ENCODE peak calls at places on chromosomes 3 and 15, in seven cellular contexts. One of them, this sample, is unnamed.

GRCh38 chr3:124826703-124827102 is 60.5 kb downstream of the ITGB5 start:
- DNase-seq in Panc1: peak; percentile 52
- DNase-seq in stomach: no peak
- DNase-seq in mammary epithelial cell: peak; percentile 77
- DNase-seq in GM23248: peak; percentile 94
- DNase-seq in cardiac muscle cell: peak; percentile 81
- DNase-seq in heart left ventricle: no peak
- DNase-seq in this sample: no peak

GRCh38 chr3:79086514-79086913 is 681.3 kb downstream of the ROBO1 start:
- DNase-seq in GM23248: peak; percentile 68
- DNase-seq in Panc1: peak; percentile 32
- DNase-seq in mammary epithelial cell: peak; percentile 43
- DNase-seq in stomach: peak; percentile 31
- DNase-seq in cardiac muscle cell: peak; percentile 73
- DNase-seq in heart left ventricle: no peak
- DNase-seq in this sample: peak; percentile 53

GRCh38 chr3:124258057-124258500 is 266.2 kb upstream of the ROPN1 start:
- DNase-seq in Panc1: no peak
- DNase-seq in heart left ventricle: no peak
- DNase-seq in stomach: no peak
- DNase-seq in cardiac muscle cell: peak; percentile 70
- DNase-seq in mammary epithelial cell: no peak
- DNase-seq in GM23248: peak; percentile 67
- DNase-seq in this sample: peak; percentile 72

GRCh38 chr15:98649996-98650870 is 1.9 kb downstream of the IGF1R start:
- DNase-seq in Panc1: no peak
- DNase-seq in mammary epithelial cell: peak; percentile 37
- DNase-seq in cardiac muscle cell: no peak
- DNase-seq in heart left ventricle: peak; percentile 64
- DNase-seq in stomach: peak; percentile 55
- DNase-seq in GM23248: peak; percentile 63
- DNase-seq in this sample: peak; percentile 37

GRCh38 chr15:67199881-67200763 is 54.3 kb downstream of the AAGAB start:
- DNase-seq in mammary epithelial cell: no peak
- DNase-seq in cardiac muscle cell: peak; percentile 38
- DNase-seq in Panc1: no peak
- DNase-seq in stomach: no peak
- DNase-seq in GM23248: peak; percentile 82
- DNase-seq in heart left ventricle: no peak
- DNase-seq in this sample: no peak

GRCh38 chr3:114093596-114093995 is 37.1 kb downstream of the QTRT2 start:
- DNase-seq in stomach: peak; percentile 30
- DNase-seq in heart left ventricle: peak; percentile 29
- DNase-seq in mammary epithelial cell: peak; percentile 74
- DNase-seq in cardiac muscle cell: peak; percentile 81
- DNase-seq in GM23248: peak; percentile 85
- DNase-seq in Panc1: no peak
- DNase-seq in this sample: peak; percentile 31

GRCh38 chr15:60649845-60650548 is 171.1 kb upstream of the ICE2 start:
- DNase-seq in stomach: no peak
- DNase-seq in cardiac muscle cell: no peak
- DNase-seq in Panc1: no peak
- DNase-seq in GM23248: peak; percentile 15
- DNase-seq in heart left ventricle: no peak
- DNase-seq in mammary epithelial cell: peak; percentile 24
- DNase-seq in this sample: no peak

GRCh38 chr3:100402150-100402706 is 889 bp downstream of the LNP1 start:
- DNase-seq in heart left ventricle: no peak
- DNase-seq in mammary epithelial cell: peak; percentile 53
- DNase-seq in Panc1: no peak
- DNase-seq in stomach: no peak
- DNase-seq in GM23248: peak; percentile 80
- DNase-seq in cardiac muscle cell: peak; percentile 51
- DNase-seq in this sample: peak; percentile 37

GRCh38 chr15:67083135-67083766 is 17.8 kb downstream of the SMAD3 start:
- DNase-seq in stomach: no peak
- DNase-seq in cardiac muscle cell: no peak
- DNase-seq in Panc1: no peak
- DNase-seq in mammary epithelial cell: no peak
- DNase-seq in GM23248: peak; percentile 74
- DNase-seq in heart left ventricle: no peak
- DNase-seq in this sample: no peak

GRCh38 chr3:35664460-35664919 is 25.2 kb downstream of the ARPP21 start:
- DNase-seq in stomach: peak; percentile 31
- DNase-seq in Panc1: no peak
- DNase-seq in heart left ventricle: peak; percentile 75
- DNase-seq in mammary epithelial cell: no peak
- DNase-seq in cardiac muscle cell: peak; percentile 81
- DNase-seq in GM23248: peak; percentile 9
- DNase-seq in this sample: peak; percentile 96

GRCh38 chr3:66376568-66376967 is 124.3 kb downstream of the LRIG1 start:
- DNase-seq in cardiac muscle cell: peak; percentile 91
- DNase-seq in stomach: no peak
- DNase-seq in heart left ventricle: no peak
- DNase-seq in Panc1: no peak
- DNase-seq in GM23248: peak; percentile 48
- DNase-seq in mammary epithelial cell: peak; percentile 24
- DNase-seq in this sample: no peak

GRCh38 chr3:42159706-42160472 is 68.7 kb downstream of the TRAK1 start:
- DNase-seq in cardiac muscle cell: peak; percentile 38
- DNase-seq in GM23248: peak; percentile 29
- DNase-seq in heart left ventricle: peak; percentile 59
- DNase-seq in Panc1: no peak
- DNase-seq in mammary epithelial cell: peak; percentile 79
- DNase-seq in stomach: peak; percentile 86
- DNase-seq in this sample: no peak

GRCh38 chr3:104908761-104909160 is 457.9 kb upstream of the ALCAM start:
- DNase-seq in heart left ventricle: no peak
- DNase-seq in mammary epithelial cell: peak; percentile 13
- DNase-seq in stomach: no peak
- DNase-seq in GM23248: peak; percentile 17
- DNase-seq in Panc1: no peak
- DNase-seq in cardiac muscle cell: no peak
- DNase-seq in this sample: peak; percentile 49

GRCh38 chr3:18739098-18739431 is 313.9 kb upstream of the SATB1 start:
- DNase-seq in stomach: no peak
- DNase-seq in cardiac muscle cell: no peak
- DNase-seq in mammary epithelial cell: no peak
- DNase-seq in Panc1: no peak
- DNase-seq in GM23248: no peak
- DNase-seq in heart left ventricle: no peak
- DNase-seq in this sample: no peak

DNA sequence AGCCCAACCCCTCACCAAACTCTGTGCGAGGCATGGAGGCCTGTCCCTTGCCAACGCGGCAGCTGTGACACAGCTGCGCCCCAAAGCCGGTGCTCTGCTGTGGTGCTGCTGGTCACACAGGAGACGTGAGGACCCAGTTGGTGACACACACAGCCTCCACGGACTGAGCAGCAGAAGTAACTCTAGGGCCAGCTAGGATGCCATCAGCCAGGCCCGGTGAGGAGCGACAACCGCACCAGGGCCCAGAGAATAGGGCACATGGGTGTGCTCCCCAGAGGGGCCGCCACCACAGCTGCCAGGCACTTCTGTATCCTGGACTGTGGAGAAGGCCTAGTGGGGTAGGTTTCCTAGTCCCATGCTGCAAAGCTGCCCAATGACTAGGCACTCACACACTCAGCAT is 10.7 kb downstream of the ZXDC start:
- DNase-seq in stomach: no peak
- DNase-seq in Panc1: no peak
- DNase-seq in heart left ventricle: peak; percentile 12
- DNase-seq in GM23248: no peak
- DNase-seq in mammary epithelial cell: no peak
- DNase-seq in cardiac muscle cell: no peak
- DNase-seq in this sample: no peak
- H3K36me3 ChIP-seq in stomach: peaks cover 100% of the 10 kb centered on the region
- H3K36me3 ChIP-seq in Panc1: peaks cover 28% of the 10 kb centered on the region
- H3K36me3 ChIP-seq in heart left ventricle: peaks cover 100% of the 10 kb centered on the region
- H3K36me3 ChIP-seq in GM23248: peaks cover 43% of the 10 kb centered on the region
- H3K36me3 ChIP-seq in mammary epithelial cell: peaks cover 56% of the 10 kb centered on the region
- H3K36me3 ChIP-seq in cardiac muscle cell: peaks cover 47% of the 10 kb centered on the region
- H3K36me3 ChIP-seq in this sample: peaks cover 61% of the 10 kb centered on the region

DNA sequence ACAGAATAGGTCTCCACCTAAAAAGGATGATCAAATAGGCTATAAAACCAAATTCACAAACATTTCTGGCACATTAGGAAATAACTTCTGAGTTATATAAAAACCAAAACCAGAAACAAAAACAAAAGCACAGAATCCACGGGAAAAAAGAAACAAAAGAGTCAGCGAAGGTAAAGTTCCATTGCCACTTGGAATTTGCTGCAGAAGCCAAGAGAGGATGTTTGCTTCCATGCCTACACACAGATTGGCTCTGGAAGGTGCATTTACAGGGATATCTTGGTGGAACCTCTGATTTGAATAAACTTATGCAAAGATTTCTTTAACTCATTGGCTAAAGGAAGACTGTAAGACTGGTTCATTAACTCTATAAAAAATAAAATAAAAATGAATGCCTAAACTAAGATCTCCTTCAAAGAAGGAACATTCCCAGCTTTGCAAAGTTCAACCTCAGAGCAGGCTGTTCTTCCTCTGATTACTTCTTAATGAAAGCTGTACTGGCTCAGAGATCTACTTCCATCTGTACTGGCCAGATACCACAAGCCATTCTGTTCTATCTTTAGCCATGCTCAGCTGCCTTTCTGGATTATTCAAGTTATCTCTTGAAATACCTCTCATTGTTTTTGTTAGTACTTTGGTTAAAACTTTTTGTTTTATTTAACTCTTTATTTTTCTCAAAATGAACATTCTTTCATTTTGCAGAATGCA is 537.5 kb upstream of the CCDC54 start:
- DNase-seq in GM23248: peak; percentile 3
- DNase-seq in cardiac muscle cell: peak; percentile 42
- DNase-seq in heart left ventricle: no peak
- DNase-seq in stomach: no peak
- DNase-seq in mammary epithelial cell: no peak
- DNase-seq in Panc1: no peak
- DNase-seq in this sample: no peak
- H3K4me3 ChIP-seq in GM23248: no peak overlapping the region
- H3K4me3 ChIP-seq in cardiac muscle cell: no peak overlapping the region
- H3K4me3 ChIP-seq in heart left ventricle: no peak overlapping the region
- H3K4me3 ChIP-seq in stomach: no peak overlapping the region
- H3K4me3 ChIP-seq in mammary epithelial cell: no peak overlapping the region
- H3K4me3 ChIP-seq in Panc1: no peak overlapping the region
- H3K4me3 ChIP-seq in this sample: no peak overlapping the region

GRCh38 chr3:133783762-133784161 is 21.9 kb upstream of the SRPRB start:
- DNase-seq in stomach: no peak
- DNase-seq in cardiac muscle cell: no peak
- DNase-seq in GM23248: no peak
- DNase-seq in Panc1: no peak
- DNase-seq in mammary epithelial cell: no peak
- DNase-seq in heart left ventricle: no peak
- DNase-seq in this sample: no peak

GRCh38 chr3:133782454-133782853 is 23.2 kb upstream of the SRPRB start:
- DNase-seq in mammary epithelial cell: no peak
- DNase-seq in stomach: no peak
- DNase-seq in cardiac muscle cell: no peak
- DNase-seq in heart left ventricle: no peak
- DNase-seq in Panc1: no peak
- DNase-seq in GM23248: no peak
- DNase-seq in this sample: no peak

GRCh38 chr3:133777807-133778568 is 27.6 kb upstream of the SRPRB start:
- DNase-seq in mammary epithelial cell: no peak
- DNase-seq in cardiac muscle cell: no peak
- DNase-seq in stomach: no peak
- DNase-seq in heart left ventricle: no peak
- DNase-seq in GM23248: no peak
- DNase-seq in Panc1: no peak
- DNase-seq in this sample: no peak

GRCh38 chr3:133779626-133780203 is 25.9 kb upstream of the SRPRB start:
- DNase-seq in mammary epithelial cell: no peak
- DNase-seq in Panc1: no peak
- DNase-seq in GM23248: no peak
- DNase-seq in heart left ventricle: no peak
- DNase-seq in stomach: no peak
- DNase-seq in cardiac muscle cell: no peak
- DNase-seq in this sample: no peak

DNA sequence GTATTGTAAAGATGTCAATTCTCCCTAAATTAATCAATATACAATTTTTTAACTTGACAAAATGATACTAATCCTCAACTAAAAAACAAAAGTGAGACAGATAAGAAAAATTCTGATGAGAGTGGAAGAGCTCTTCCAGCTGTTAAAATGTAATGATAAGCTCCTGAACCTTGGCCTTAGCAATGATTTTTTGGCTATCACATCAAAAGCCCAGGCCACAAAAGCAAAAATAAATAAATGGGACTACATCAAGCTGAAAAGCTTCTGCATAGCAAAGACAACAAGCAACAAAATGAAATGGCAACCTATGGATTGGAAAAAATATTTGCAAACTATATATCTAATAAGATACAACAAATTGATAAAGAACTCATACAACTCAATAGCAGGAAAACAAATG is 24.0 kb upstream of the SRPRB start:
- DNase-seq in stomach: no peak
- DNase-seq in mammary epithelial cell: no peak
- DNase-seq in cardiac muscle cell: no peak
- DNase-seq in GM23248: no peak
- DNase-seq in Panc1: no peak
- DNase-seq in heart left ventricle: no peak
- DNase-seq in this sample: no peak
- H3K4me1 ChIP-seq in stomach: no peaks in the 10 kb centered on the region
- H3K4me1 ChIP-seq in mammary epithelial cell: no peaks in the 10 kb centered on the region
- H3K4me1 ChIP-seq in cardiac muscle cell: no peaks in the 10 kb centered on the region
- H3K4me1 ChIP-seq in GM23248: no peaks in the 10 kb centered on the region
- H3K4me1 ChIP-seq in Panc1: no peaks in the 10 kb centered on the region
- H3K4me1 ChIP-seq in heart left ventricle: no peaks in the 10 kb centered on the region
- H3K4me1 ChIP-seq in this sample: no peaks in the 10 kb centered on the region

GRCh38 chr15:40716165-40716564 is 21.2 kb downstream of the RAD51 start:
- DNase-seq in Panc1: no peak
- DNase-seq in GM23248: no peak
- DNase-seq in cardiac muscle cell: no peak
- DNase-seq in stomach: no peak
- DNase-seq in heart left ventricle: no peak
- DNase-seq in mammary epithelial cell: no peak
- DNase-seq in this sample: no peak
- H3K36me3 ChIP-seq in Panc1: peaks cover 6% of the 10 kb centered on the region
- H3K36me3 ChIP-seq in GM23248: peaks cover 6% of the 10 kb centered on the region
- H3K36me3 ChIP-seq in cardiac muscle cell: no peaks in the 10 kb centered on the region
- H3K36me3 ChIP-seq in stomach: no peaks in the 10 kb centered on the region
- H3K36me3 ChIP-seq in heart left ventricle: no peaks in the 10 kb centered on the region
- H3K36me3 ChIP-seq in mammary epithelial cell: peaks cover 6% of the 10 kb centered on the region
- H3K36me3 ChIP-seq in this sample: peaks cover 67% of the 10 kb centered on the region